ENCODE peak calls at places on chromosomes 4 and X, in six cellular contexts. One of them, this sample, is unnamed.

GRCh38 chr4:17494258-17494657 is 17.6 kb downstream of the QDPR start:
- DNase-seq in hepatocyte: peak
- DNase-seq in neural crest cell: no peak
- DNase-seq in coronary artery: no peak
- DNase-seq in upper lobe of left lung: no peak
- DNase-seq in OCI-LY7: no peak
- DNase-seq in this sample: no peak

GRCh38 chr4:112765317-112765989 is 128.5 kb downstream of the LARP7 start:
- DNase-seq in OCI-LY7: peak
- DNase-seq in hepatocyte: peak
- DNase-seq in upper lobe of left lung: no peak
- DNase-seq in neural crest cell: no peak
- DNase-seq in coronary artery: no peak
- DNase-seq in this sample: no peak

GRCh38 chrX:153812220-153812619 is 17.8 kb downstream of the SSR4 start:
- DNase-seq in upper lobe of left lung: no peak
- DNase-seq in coronary artery: no peak
- DNase-seq in neural crest cell: no peak
- DNase-seq in OCI-LY7: no peak
- DNase-seq in hepatocyte: no peak
- DNase-seq in this sample: no peak

GRCh38 chrX:53195401-53195800 is 29.6 kb downstream of the KDM5C start:
- DNase-seq in upper lobe of left lung: no peak
- DNase-seq in coronary artery: no peak
- DNase-seq in hepatocyte: no peak
- DNase-seq in neural crest cell: no peak
- DNase-seq in OCI-LY7: no peak
- DNase-seq in this sample: no peak

GRCh38 chr4:145177906-145178538 is 2.4 kb downstream of the OTUD4 start:
- DNase-seq in hepatocyte: peak
- DNase-seq in coronary artery: no peak
- DNase-seq in upper lobe of left lung: no peak
- DNase-seq in neural crest cell: no peak
- DNase-seq in OCI-LY7: peak
- DNase-seq in this sample: no peak

GRCh38 chrX:124274438-124275166 is 57.9 kb upstream of the TEX13D start:
- DNase-seq in hepatocyte: no peak
- DNase-seq in upper lobe of left lung: no peak
- DNase-seq in coronary artery: no peak
- DNase-seq in neural crest cell: peak
- DNase-seq in OCI-LY7: no peak
- DNase-seq in this sample: no peak

GRCh38 chr4:1490906-1491629 is 84.8 kb upstream of the NKX1-1 start:
- DNase-seq in coronary artery: no peak
- DNase-seq in hepatocyte: no peak
- DNase-seq in upper lobe of left lung: no peak
- DNase-seq in OCI-LY7: no peak
- DNase-seq in neural crest cell: no peak
- DNase-seq in this sample: peak

GRCh38 chr4:153997506-153997905 is 208.6 kb upstream of the SFRP2 start:
- DNase-seq in OCI-LY7: no peak
- DNase-seq in hepatocyte: no peak
- DNase-seq in neural crest cell: no peak
- DNase-seq in coronary artery: no peak
- DNase-seq in upper lobe of left lung: no peak
- DNase-seq in this sample: no peak

GRCh38 chr4:112908511-112908910 is 140.9 kb upstream of the ANK2 start:
- DNase-seq in hepatocyte: no peak
- DNase-seq in coronary artery: no peak
- DNase-seq in OCI-LY7: no peak
- DNase-seq in neural crest cell: no peak
- DNase-seq in upper lobe of left lung: no peak
- DNase-seq in this sample: no peak

GRCh38 chr4:8441499-8442091 is 1.0 kb downstream of the TRMT44 start:
- DNase-seq in hepatocyte: no peak
- DNase-seq in coronary artery: no peak
- DNase-seq in neural crest cell: no peak
- DNase-seq in OCI-LY7: no peak
- DNase-seq in upper lobe of left lung: no peak
- DNase-seq in this sample: no peak

GRCh38 chr4:105620640-105621323 is 68.4 kb downstream of the ARHGEF38 start:
- DNase-seq in coronary artery: no peak
- DNase-seq in OCI-LY7: no peak
- DNase-seq in upper lobe of left lung: peak
- DNase-seq in neural crest cell: no peak
- DNase-seq in hepatocyte: peak
- DNase-seq in this sample: no peak

GRCh38 chrX:39439910-39440733 is 638.9 kb downstream of the MID1IP1 start:
- DNase-seq in neural crest cell: no peak
- DNase-seq in OCI-LY7: no peak
- DNase-seq in coronary artery: no peak
- DNase-seq in upper lobe of left lung: no peak
- DNase-seq in hepatocyte: no peak
- DNase-seq in this sample: no peak

GRCh38 chr4:84579410-84579791 is 3.5 kb upstream of the CDS1 start:
- DNase-seq in OCI-LY7: no peak
- DNase-seq in coronary artery: no peak
- DNase-seq in hepatocyte: no peak
- DNase-seq in neural crest cell: no peak
- DNase-seq in upper lobe of left lung: no peak
- DNase-seq in this sample: no peak

GRCh38 chr4:138761638-138762205 is 253.9 kb upstream of the NOCT start:
- DNase-seq in OCI-LY7: no peak
- DNase-seq in hepatocyte: no peak
- DNase-seq in coronary artery: no peak
- DNase-seq in neural crest cell: no peak
- DNase-seq in upper lobe of left lung: no peak
- DNase-seq in this sample: no peak

GRCh38 chrX:136192839-136193414 is 45.6 kb downstream of the FHL1 start:
- DNase-seq in neural crest cell: no peak
- DNase-seq in OCI-LY7: no peak
- DNase-seq in hepatocyte: no peak
- DNase-seq in coronary artery: no peak
- DNase-seq in upper lobe of left lung: no peak
- DNase-seq in this sample: no peak

GRCh38 chrX:81857192-81857591 is 655.3 kb downstream of the SH3BGRL start:
- DNase-seq in neural crest cell: no peak
- DNase-seq in OCI-LY7: no peak
- DNase-seq in hepatocyte: no peak
- DNase-seq in coronary artery: no peak
- DNase-seq in upper lobe of left lung: no peak
- DNase-seq in this sample: no peak

GRCh38 chr4:138538743-138539142 is 296.6 kb upstream of the SLC7A11 start:
- DNase-seq in hepatocyte: no peak
- DNase-seq in OCI-LY7: no peak
- DNase-seq in coronary artery: no peak
- DNase-seq in neural crest cell: no peak
- DNase-seq in upper lobe of left lung: no peak
- DNase-seq in this sample: no peak

GRCh38 chr4:41611881-41612871 is 74.2 kb downstream of the LIMCH1 start:
- DNase-seq in neural crest cell: peak
- DNase-seq in hepatocyte: peak
- DNase-seq in upper lobe of left lung: peak
- DNase-seq in coronary artery: no peak
- DNase-seq in OCI-LY7: no peak
- DNase-seq in this sample: no peak

GRCh38 chr4:13535708-13536361 is 8.5 kb downstream of the NKX3-2 start:
- DNase-seq in OCI-LY7: no peak
- DNase-seq in upper lobe of left lung: no peak
- DNase-seq in neural crest cell: no peak
- DNase-seq in hepatocyte: no peak
- DNase-seq in coronary artery: no peak
- DNase-seq in this sample: no peak

GRCh38 chrX:9467751-9468150 is 2.9 kb downstream of the TBL1X start:
- DNase-seq in neural crest cell: no peak
- DNase-seq in coronary artery: no peak
- DNase-seq in OCI-LY7: no peak
- DNase-seq in hepatocyte: no peak
- DNase-seq in upper lobe of left lung: no peak
- DNase-seq in this sample: no peak

GRCh38 chr4:2771264-2771663 is 15.1 kb upstream of the TNIP2 start:
- DNase-seq in neural crest cell: no peak
- DNase-seq in upper lobe of left lung: no peak
- DNase-seq in hepatocyte: no peak
- DNase-seq in OCI-LY7: no peak
- DNase-seq in coronary artery: peak
- DNase-seq in this sample: no peak

GRCh38 chr4:8506373-8507250 is 66.0 kb downstream of the TRMT44 start:
- DNase-seq in OCI-LY7: no peak
- DNase-seq in neural crest cell: no peak
- DNase-seq in hepatocyte: peak
- DNase-seq in upper lobe of left lung: peak
- DNase-seq in coronary artery: no peak
- DNase-seq in this sample: no peak

GRCh38 chr4:185143596-185143969 is 517 bp downstream of the SLC25A4 start:
- DNase-seq in OCI-LY7: peak
- DNase-seq in hepatocyte: peak
- DNase-seq in coronary artery: peak
- DNase-seq in upper lobe of left lung: peak
- DNase-seq in neural crest cell: no peak
- DNase-seq in this sample: no peak

GRCh38 chr4:187656953-187657352 is 338.6 kb upstream of the ZFP42 start:
- DNase-seq in coronary artery: no peak
- DNase-seq in upper lobe of left lung: no peak
- DNase-seq in hepatocyte: no peak
- DNase-seq in neural crest cell: no peak
- DNase-seq in OCI-LY7: no peak
- DNase-seq in this sample: no peak

GRCh38 chr4:65241257-65241997 is 428.9 kb downstream of the EPHA5 start:
- DNase-seq in upper lobe of left lung: no peak
- DNase-seq in hepatocyte: no peak
- DNase-seq in neural crest cell: no peak
- DNase-seq in OCI-LY7: no peak
- DNase-seq in coronary artery: no peak
- DNase-seq in this sample: no peak

GRCh38 chr4:89949782-89950387 is 55.2 kb downstream of the MMRN1 start:
- DNase-seq in coronary artery: no peak
- DNase-seq in hepatocyte: peak
- DNase-seq in OCI-LY7: no peak
- DNase-seq in upper lobe of left lung: no peak
- DNase-seq in neural crest cell: no peak
- DNase-seq in this sample: no peak

GRCh38 chr4:144357970-144358369 is 217.5 kb upstream of the GYPA start:
- DNase-seq in hepatocyte: no peak
- DNase-seq in OCI-LY7: peak
- DNase-seq in neural crest cell: no peak
- DNase-seq in upper lobe of left lung: no peak
- DNase-seq in coronary artery: no peak
- DNase-seq in this sample: no peak

GRCh38 chrX:107713205-107714195 is 62.1 kb downstream of the TSC22D3 start:
- DNase-seq in hepatocyte: no peak
- DNase-seq in upper lobe of left lung: no peak
- DNase-seq in neural crest cell: no peak
- DNase-seq in coronary artery: no peak
- DNase-seq in OCI-LY7: no peak
- DNase-seq in this sample: peak

GRCh38 chr4:107035711-107036601 is at the start of gene DKK2:
- DNase-seq in OCI-LY7: no peak
- DNase-seq in hepatocyte: peak
- DNase-seq in upper lobe of left lung: no peak
- DNase-seq in coronary artery: no peak
- DNase-seq in neural crest cell: peak
- DNase-seq in this sample: no peak

DNA sequence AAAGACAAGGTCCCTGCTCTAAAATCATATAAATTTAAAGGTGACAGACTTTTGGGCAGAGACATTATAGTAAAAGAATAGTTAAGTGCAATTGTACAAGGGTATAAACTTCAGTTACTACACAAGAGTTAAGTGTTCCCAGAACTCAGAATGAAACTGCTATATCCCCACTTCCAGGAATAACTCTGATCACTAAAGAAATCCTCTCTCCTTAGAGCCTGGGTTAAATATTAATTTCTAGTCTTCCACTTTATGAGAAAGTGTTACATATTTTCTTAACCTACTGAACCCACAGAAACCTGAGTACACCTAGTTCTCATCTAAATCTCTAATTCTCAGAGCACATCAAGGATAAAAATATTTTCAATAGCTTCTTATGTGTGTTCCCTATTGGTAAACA is 99.1 kb upstream of the USP38 start:
- DNase-seq in upper lobe of left lung: no peak
- DNase-seq in OCI-LY7: no peak
- DNase-seq in coronary artery: no peak
- DNase-seq in hepatocyte: no peak
- DNase-seq in neural crest cell: no peak
- DNase-seq in this sample: no peak
- TF ChIP-seq CTCF in upper lobe of left lung: no peak
- TF ChIP-seq CTCF in OCI-LY7: no peak
- TF ChIP-seq CTCF in coronary artery: no peak
- TF ChIP-seq CTCF in hepatocyte: no peak
- TF ChIP-seq CTCF in neural crest cell: no peak
- TF ChIP-seq CTCF in this sample: no peak

GRCh38 chr4:74996996-74997395 is 64.1 kb downstream of the PARM1 start:
- DNase-seq in neural crest cell: no peak
- DNase-seq in coronary artery: no peak
- DNase-seq in hepatocyte: no peak
- DNase-seq in upper lobe of left lung: no peak
- DNase-seq in OCI-LY7: no peak
- DNase-seq in this sample: no peak
- TF ChIP-seq CTCF in neural crest cell: no peak
- TF ChIP-seq CTCF in coronary artery: no peak
- TF ChIP-seq CTCF in hepatocyte: no peak
- TF ChIP-seq CTCF in upper lobe of left lung: no peak
- TF ChIP-seq CTCF in OCI-LY7: no peak
- TF ChIP-seq CTCF in this sample: no peak

DNA sequence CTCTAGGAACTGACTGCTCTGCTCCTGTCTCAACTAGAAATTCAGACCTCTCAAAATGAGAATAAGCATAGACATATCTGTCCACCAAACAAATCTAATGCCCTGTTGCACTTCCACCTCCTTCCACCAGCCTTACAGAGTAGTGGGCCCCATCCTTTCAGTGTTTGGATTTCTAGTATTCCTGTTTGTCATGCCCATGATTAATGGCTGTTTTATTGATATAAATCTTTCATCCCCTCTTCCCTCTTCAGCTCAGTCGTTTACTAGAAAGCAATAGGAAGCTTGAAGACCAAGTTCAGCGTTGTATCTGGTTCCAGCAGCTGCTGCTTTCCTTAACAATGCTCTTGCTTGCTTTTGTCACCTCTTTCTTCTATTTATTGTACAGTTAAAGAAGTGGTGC is 46.2 kb downstream of the MOSPD2 start:
- DNase-seq in hepatocyte: no peak
- DNase-seq in neural crest cell: no peak
- DNase-seq in OCI-LY7: no peak
- DNase-seq in upper lobe of left lung: no peak
- DNase-seq in coronary artery: no peak
- DNase-seq in this sample: no peak
- TF ChIP-seq CTCF in hepatocyte: no peak
- TF ChIP-seq CTCF in neural crest cell: no peak
- TF ChIP-seq CTCF in OCI-LY7: no peak
- TF ChIP-seq CTCF in upper lobe of left lung: no peak
- TF ChIP-seq CTCF in coronary artery: no peak
- TF ChIP-seq CTCF in this sample: no peak

DNA sequence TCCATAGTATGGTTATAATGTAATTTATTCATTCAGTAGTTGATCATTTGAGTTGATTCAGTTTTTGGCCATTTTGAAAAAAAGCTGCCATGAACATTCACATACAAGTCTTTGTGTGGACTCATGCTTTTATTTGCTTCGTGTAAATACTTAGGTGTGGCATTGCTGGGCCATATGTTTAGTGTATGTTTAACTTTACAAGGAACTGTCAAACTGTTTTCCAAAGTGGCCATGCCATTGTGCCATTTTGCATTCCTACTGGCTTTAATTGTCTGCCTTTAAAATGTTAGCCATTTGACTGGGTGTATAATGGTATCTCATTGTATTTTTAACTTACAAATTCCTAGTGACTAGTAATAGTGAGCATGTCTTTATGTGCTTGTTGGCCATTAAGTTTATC is 8.8 kb downstream of the MTM1 start:
- DNase-seq in hepatocyte: no peak
- DNase-seq in neural crest cell: no peak
- DNase-seq in upper lobe of left lung: no peak
- DNase-seq in OCI-LY7: no peak
- DNase-seq in coronary artery: no peak
- DNase-seq in this sample: no peak
- TF ChIP-seq CTCF in hepatocyte: no peak
- TF ChIP-seq CTCF in neural crest cell: no peak
- TF ChIP-seq CTCF in upper lobe of left lung: no peak
- TF ChIP-seq CTCF in OCI-LY7: no peak
- TF ChIP-seq CTCF in coronary artery: no peak
- TF ChIP-seq CTCF in this sample: no peak